ENCODE peak calls at places on chromosomes 7 and 10, in nine cellular contexts. One of them, this sample, is unnamed.

GRCh38 chr10:63192826-63193225 is 59.7 kb downstream of the NRBF2 start:
- DNase-seq in activated CD4-positive, alpha-beta T cell treated with anti-CD3 and anti-CD28 coated beads, Interleukin-2, amount 10 ng/mL, durations not matched to agents 7 days and 5 days: no peak
- DNase-seq in GM23338: no peak
- DNase-seq in stimulated activated CD4-positive, alpha-beta T cell treated with anti-CD3 and anti-CD28 coated beads, Interleukin-4, amount 100 ng/mL, for 1 hour: no peak
- DNase-seq in non-pigmented ciliary epithelial cell: no peak
- DNase-seq in Calu3: no peak
- DNase-seq in fibroblast of gingiva: no peak
- DNase-seq in tibial artery: no peak
- DNase-seq in lung: no peak
- DNase-seq in this sample: no peak

GRCh38 chr10:95290801-95291633 is at the start of gene PDLIM1:
- DNase-seq in activated CD4-positive, alpha-beta T cell treated with anti-CD3 and anti-CD28 coated beads, Interleukin-2, amount 10 ng/mL, durations not matched to agents 7 days and 5 days: peak
- DNase-seq in GM23338: peak
- DNase-seq in stimulated activated CD4-positive, alpha-beta T cell treated with anti-CD3 and anti-CD28 coated beads, Interleukin-4, amount 100 ng/mL, for 1 hour: peak
- DNase-seq in non-pigmented ciliary epithelial cell: no peak
- DNase-seq in Calu3: peak
- DNase-seq in fibroblast of gingiva: peak
- DNase-seq in tibial artery: peak
- DNase-seq in lung: peak
- DNase-seq in this sample: peak

GRCh38 chr10:102313221-102313896 is 68.0 kb downstream of the GBF1 start:
- DNase-seq in activated CD4-positive, alpha-beta T cell treated with anti-CD3 and anti-CD28 coated beads, Interleukin-2, amount 10 ng/mL, durations not matched to agents 7 days and 5 days: no peak
- DNase-seq in GM23338: no peak
- DNase-seq in stimulated activated CD4-positive, alpha-beta T cell treated with anti-CD3 and anti-CD28 coated beads, Interleukin-4, amount 100 ng/mL, for 1 hour: no peak
- DNase-seq in non-pigmented ciliary epithelial cell: no peak
- DNase-seq in Calu3: no peak
- DNase-seq in fibroblast of gingiva: no peak
- DNase-seq in tibial artery: no peak
- DNase-seq in lung: no peak
- DNase-seq in this sample: no peak

GRCh38 chr10:25899304-25899703 is 34.7 kb upstream of the MYO3A start:
- DNase-seq in activated CD4-positive, alpha-beta T cell treated with anti-CD3 and anti-CD28 coated beads, Interleukin-2, amount 10 ng/mL, durations not matched to agents 7 days and 5 days: no peak
- DNase-seq in GM23338: peak
- DNase-seq in stimulated activated CD4-positive, alpha-beta T cell treated with anti-CD3 and anti-CD28 coated beads, Interleukin-4, amount 100 ng/mL, for 1 hour: no peak
- DNase-seq in non-pigmented ciliary epithelial cell: no peak
- DNase-seq in Calu3: no peak
- DNase-seq in fibroblast of gingiva: no peak
- DNase-seq in tibial artery: no peak
- DNase-seq in lung: no peak
- DNase-seq in this sample: no peak

GRCh38 chr7:12090757-12091134 is 120.3 kb upstream of the TMEM106B start:
- DNase-seq in activated CD4-positive, alpha-beta T cell treated with anti-CD3 and anti-CD28 coated beads, Interleukin-2, amount 10 ng/mL, durations not matched to agents 7 days and 5 days: no peak
- DNase-seq in GM23338: no peak
- DNase-seq in stimulated activated CD4-positive, alpha-beta T cell treated with anti-CD3 and anti-CD28 coated beads, Interleukin-4, amount 100 ng/mL, for 1 hour: no peak
- DNase-seq in non-pigmented ciliary epithelial cell: no peak
- DNase-seq in Calu3: no peak
- DNase-seq in fibroblast of gingiva: no peak
- DNase-seq in tibial artery: no peak
- DNase-seq in lung: no peak
- DNase-seq in this sample: no peak

GRCh38 chr7:6026011-6026819 is 5.0 kb upstream of the ANKRD61 start:
- DNase-seq in activated CD4-positive, alpha-beta T cell treated with anti-CD3 and anti-CD28 coated beads, Interleukin-2, amount 10 ng/mL, durations not matched to agents 7 days and 5 days: peak
- DNase-seq in GM23338: peak
- DNase-seq in stimulated activated CD4-positive, alpha-beta T cell treated with anti-CD3 and anti-CD28 coated beads, Interleukin-4, amount 100 ng/mL, for 1 hour: peak
- DNase-seq in non-pigmented ciliary epithelial cell: no peak
- DNase-seq in Calu3: peak
- DNase-seq in fibroblast of gingiva: peak
- DNase-seq in tibial artery: peak
- DNase-seq in lung: peak
- DNase-seq in this sample: peak

GRCh38 chr7:44218418-44219201 is 17.8 kb downstream of the YKT6 start:
- DNase-seq in activated CD4-positive, alpha-beta T cell treated with anti-CD3 and anti-CD28 coated beads, Interleukin-2, amount 10 ng/mL, durations not matched to agents 7 days and 5 days: no peak
- DNase-seq in GM23338: peak
- DNase-seq in stimulated activated CD4-positive, alpha-beta T cell treated with anti-CD3 and anti-CD28 coated beads, Interleukin-4, amount 100 ng/mL, for 1 hour: no peak
- DNase-seq in non-pigmented ciliary epithelial cell: no peak
- DNase-seq in Calu3: no peak
- DNase-seq in fibroblast of gingiva: no peak
- DNase-seq in tibial artery: no peak
- DNase-seq in lung: no peak
- DNase-seq in this sample: peak

GRCh38 chr7:105369944-105370343 is 18.8 kb downstream of the SRPK2 start:
- DNase-seq in activated CD4-positive, alpha-beta T cell treated with anti-CD3 and anti-CD28 coated beads, Interleukin-2, amount 10 ng/mL, durations not matched to agents 7 days and 5 days: no peak
- DNase-seq in GM23338: no peak
- DNase-seq in stimulated activated CD4-positive, alpha-beta T cell treated with anti-CD3 and anti-CD28 coated beads, Interleukin-4, amount 100 ng/mL, for 1 hour: no peak
- DNase-seq in non-pigmented ciliary epithelial cell: no peak
- DNase-seq in Calu3: no peak
- DNase-seq in fibroblast of gingiva: no peak
- DNase-seq in tibial artery: no peak
- DNase-seq in lung: no peak
- DNase-seq in this sample: no peak

GRCh38 chr10:22959292-22959691 is 31.4 kb downstream of the ARMC3 start:
- DNase-seq in activated CD4-positive, alpha-beta T cell treated with anti-CD3 and anti-CD28 coated beads, Interleukin-2, amount 10 ng/mL, durations not matched to agents 7 days and 5 days: no peak
- DNase-seq in GM23338: no peak
- DNase-seq in stimulated activated CD4-positive, alpha-beta T cell treated with anti-CD3 and anti-CD28 coated beads, Interleukin-4, amount 100 ng/mL, for 1 hour: no peak
- DNase-seq in non-pigmented ciliary epithelial cell: no peak
- DNase-seq in Calu3: no peak
- DNase-seq in fibroblast of gingiva: no peak
- DNase-seq in tibial artery: no peak
- DNase-seq in lung: no peak
- DNase-seq in this sample: peak

GRCh38 chr10:125117941-125118630 is 42.3 kb downstream of the CTBP2 start:
- DNase-seq in activated CD4-positive, alpha-beta T cell treated with anti-CD3 and anti-CD28 coated beads, Interleukin-2, amount 10 ng/mL, durations not matched to agents 7 days and 5 days: no peak
- DNase-seq in GM23338: no peak
- DNase-seq in stimulated activated CD4-positive, alpha-beta T cell treated with anti-CD3 and anti-CD28 coated beads, Interleukin-4, amount 100 ng/mL, for 1 hour: no peak
- DNase-seq in non-pigmented ciliary epithelial cell: no peak
- DNase-seq in Calu3: no peak
- DNase-seq in fibroblast of gingiva: peak
- DNase-seq in tibial artery: peak
- DNase-seq in lung: no peak
- DNase-seq in this sample: no peak

GRCh38 chr7:135923700-135924261 is 53.4 kb downstream of the MTPN start:
- DNase-seq in activated CD4-positive, alpha-beta T cell treated with anti-CD3 and anti-CD28 coated beads, Interleukin-2, amount 10 ng/mL, durations not matched to agents 7 days and 5 days: no peak
- DNase-seq in GM23338: no peak
- DNase-seq in stimulated activated CD4-positive, alpha-beta T cell treated with anti-CD3 and anti-CD28 coated beads, Interleukin-4, amount 100 ng/mL, for 1 hour: no peak
- DNase-seq in non-pigmented ciliary epithelial cell: peak
- DNase-seq in Calu3: peak
- DNase-seq in fibroblast of gingiva: peak
- DNase-seq in tibial artery: no peak
- DNase-seq in lung: no peak
- DNase-seq in this sample: no peak

GRCh38 chr10:103238506-103239252 is 7.0 kb upstream of the RPEL1 start:
- DNase-seq in activated CD4-positive, alpha-beta T cell treated with anti-CD3 and anti-CD28 coated beads, Interleukin-2, amount 10 ng/mL, durations not matched to agents 7 days and 5 days: no peak
- DNase-seq in GM23338: peak
- DNase-seq in stimulated activated CD4-positive, alpha-beta T cell treated with anti-CD3 and anti-CD28 coated beads, Interleukin-4, amount 100 ng/mL, for 1 hour: no peak
- DNase-seq in non-pigmented ciliary epithelial cell: no peak
- DNase-seq in Calu3: peak
- DNase-seq in fibroblast of gingiva: peak
- DNase-seq in tibial artery: peak
- DNase-seq in lung: peak
- DNase-seq in this sample: peak

GRCh38 chr10:124820121-124820520 is 18.5 kb downstream of the ABRAXAS2 start:
- DNase-seq in activated CD4-positive, alpha-beta T cell treated with anti-CD3 and anti-CD28 coated beads, Interleukin-2, amount 10 ng/mL, durations not matched to agents 7 days and 5 days: no peak
- DNase-seq in GM23338: no peak
- DNase-seq in stimulated activated CD4-positive, alpha-beta T cell treated with anti-CD3 and anti-CD28 coated beads, Interleukin-4, amount 100 ng/mL, for 1 hour: no peak
- DNase-seq in non-pigmented ciliary epithelial cell: no peak
- DNase-seq in Calu3: no peak
- DNase-seq in fibroblast of gingiva: no peak
- DNase-seq in tibial artery: no peak
- DNase-seq in lung: no peak
- DNase-seq in this sample: no peak